ENCODE peak calls at places on chromosome 12, in seven cellular contexts. G is fibroblast of pulmonary artery, Z is neural progenitor cell, S is cardiac fibroblast, U is ascending aorta, W is AG04449, D is BJ. P is an unnamed sample.

GRCh38 chr12:101967506-101967905 is 90.1 kb downstream of the DRAM1 start:
- DNase-seq in G (no peak), Z (no peak), S (no peak), U (no peak), W (no peak), D (no peak), P (no peak)

GRCh38 chr12:74322792-74323191 is 214.8 kb upstream of the ATXN7L3B start:
- DNase-seq in G (no peak), Z (no peak), S (no peak), U (no peak), W (no peak), D (no peak), P (no peak)

GRCh38 chr12:75602111-75602510 is 90.7 kb upstream of the KRR1 start:
- DNase-seq in G (no peak), Z (no peak), S (no peak), U (no peak), W (no peak), D (no peak), P (no peak)

GRCh38 chr12:132837693-132838463 is 9.2 kb upstream of the GOLGA3 start:
- DNase-seq in G (no peak), Z (no peak), S (no peak), U (no peak), W (no peak), D (no peak), P (no peak)

GRCh38 chr12:95733156-95733825 is 57.3 kb downstream of the NTN4 start:
- DNase-seq in G (peak), Z (no peak), S (peak), U (no peak), W (peak), D (peak), P (no peak)

GRCh38 chr12:98579835-98580234 is 13.7 kb upstream of the SLC25A3 start:
- DNase-seq in G (no peak), Z (no peak), S (no peak), U (no peak), W (no peak), D (no peak), P (no peak)

GRCh38 chr12:106258226-106258625 is 10.4 kb upstream of the CKAP4 start:
- DNase-seq in G (no peak), Z (no peak), S (no peak), U (no peak), W (no peak), D (no peak), P (no peak)

GRCh38 chr12:130762319-130762675 is 46.2 kb upstream of the RIMBP2 start:
- DNase-seq in G (no peak), Z (no peak), S (no peak), U (no peak), W (no peak), D (no peak), P (no peak)

GRCh38 chr12:99393763-99394162 is 253.8 kb upstream of the GARIN6 start:
- DNase-seq in G (no peak), Z (no peak), S (no peak), U (no peak), W (no peak), D (no peak), P (no peak)

GRCh38 chr12:64373204-64373603 is 17.4 kb downstream of the C12orf56 start:
- DNase-seq in G (no peak), Z (no peak), S (no peak), U (no peak), W (no peak), D (no peak), P (no peak)

GRCh38 chr12:67545298-67545697 is 103.2 kb upstream of the DYRK2 start:
- DNase-seq in G (no peak), Z (no peak), S (no peak), U (no peak), W (no peak), D (no peak), P (no peak)

GRCh38 chr12:14326699-14327098 is 38.8 kb upstream of the ATF7IP start:
- DNase-seq in G (no peak), Z (no peak), S (no peak), U (no peak), W (no peak), D (peak), P (no peak)

GRCh38 chr12:22060261-22060660 is 14.2 kb downstream of the CMAS start:
- DNase-seq in G (no peak), Z (no peak), S (no peak), U (no peak), W (no peak), D (no peak), P (no peak)

GRCh38 chr12:39287817-39288216 is 155.1 kb downstream of the KIF21A start:
- DNase-seq in G (no peak), Z (no peak), S (no peak), U (no peak), W (no peak), D (no peak), P (no peak)
- TF ChIP-seq CTCF in G (no peak), Z (no peak), S (no peak), U (no peak), W (no peak), D (no peak), P (no peak)

GRCh38 chr12:24036438-24037204 is 87.2 kb upstream of the SOX5 start:
- DNase-seq in G (no peak), Z (no peak), S (no peak), U (no peak), W (no peak), D (no peak), P (no peak)

GRCh38 chr12:24034894-24035293 is 85.4 kb upstream of the SOX5 start:
- DNase-seq in G (no peak), Z (no peak), S (no peak), U (no peak), W (no peak), D (no peak), P (no peak)

GRCh38 chr12:24034160-24034559 is 84.7 kb upstream of the SOX5 start:
- DNase-seq in G (no peak), Z (peak), S (no peak), U (no peak), W (no peak), D (no peak), P (no peak)

GRCh38 chr12:24039113-24039525 is 89.6 kb upstream of the SOX5 start:
- DNase-seq in G (peak), Z (no peak), S (peak), U (no peak), W (peak), D (peak), P (peak)

DNA sequence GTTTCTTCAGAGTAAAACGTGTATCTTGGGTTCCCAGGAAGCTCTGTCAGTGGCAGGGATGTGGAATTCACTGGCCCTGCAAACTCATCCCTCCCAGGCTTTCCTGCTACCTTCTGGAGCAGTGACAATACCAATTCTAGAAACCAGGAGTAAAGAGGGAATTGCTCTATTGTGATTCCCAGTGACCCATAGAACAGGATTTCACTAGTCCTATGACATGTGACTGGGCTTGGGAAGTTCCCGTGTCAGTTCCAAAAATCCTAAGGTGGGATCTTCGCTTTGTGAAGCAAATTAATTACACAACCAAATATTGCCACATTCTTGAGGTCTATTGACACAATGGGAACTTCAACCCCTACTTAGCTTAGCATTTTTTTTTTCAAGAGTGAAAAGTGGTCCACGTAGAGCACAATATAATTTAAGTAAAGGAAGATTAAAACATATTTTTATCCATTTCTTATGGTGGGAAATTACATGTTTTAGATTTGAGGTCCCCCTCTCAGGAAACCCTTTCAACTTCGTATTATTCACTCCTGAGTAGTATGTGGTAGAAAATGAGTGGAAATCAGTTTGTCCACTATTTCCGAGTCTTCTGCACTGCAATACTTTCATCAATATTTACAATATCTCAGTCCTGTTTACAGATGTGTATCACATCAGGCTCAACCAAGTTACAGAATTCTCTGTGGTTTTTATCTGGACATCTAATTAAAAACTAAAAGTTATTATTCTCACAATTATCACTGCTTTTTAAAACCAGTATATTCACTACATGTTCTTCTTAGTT is 88.9 kb upstream of the SOX5 start:
- DNase-seq in G (peak), Z (peak), S (peak), U (no peak), W (no peak), D (no peak), P (no peak)
- TF ChIP-seq CTCF in G (no peak), Z (no peak), S (no peak), U (no peak), W (no peak), D (no peak), P (no peak)

DNA sequence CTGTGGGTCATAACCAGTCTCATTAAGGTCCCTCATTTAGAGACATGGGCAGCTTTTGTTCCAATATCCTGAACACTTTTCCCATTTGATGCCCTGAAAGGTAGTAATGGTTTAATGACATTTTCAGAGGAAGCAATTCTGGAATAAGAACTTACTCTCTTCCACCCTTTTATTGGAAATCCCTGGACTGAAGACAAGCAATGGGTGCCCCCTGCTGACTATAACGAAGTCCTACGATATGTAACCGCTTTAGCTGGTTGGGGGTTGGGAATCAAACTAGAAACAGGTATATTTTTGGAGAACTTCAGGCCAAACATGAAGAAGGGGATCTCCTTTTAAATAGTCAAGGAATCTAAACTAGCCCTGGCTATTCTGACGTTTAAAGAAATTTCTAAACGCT is 20.5 kb downstream of the SARNP start:
- DNase-seq in G (peak), Z (peak), S (peak), U (no peak), W (no peak), D (no peak), P (no peak)
- TF ChIP-seq CTCF in G (peak), Z (peak), S (peak), U (no peak), W (peak), D (peak), P (peak)

GRCh38 chr12:128671528-128672042 is 152.2 kb downstream of the SLC15A4 start:
- DNase-seq in G (no peak), Z (no peak), S (no peak), U (no peak), W (no peak), D (no peak), P (no peak)
- TF ChIP-seq CTCF in G (no peak), Z (peak), S (no peak), U (no peak), W (no peak), D (no peak), P (no peak)

GRCh38 chr12:19739195-19739776 is 300.0 kb downstream of the AEBP2 start:
- DNase-seq in G (peak), Z (peak), S (peak), U (no peak), W (no peak), D (no peak), P (peak)
- TF ChIP-seq CTCF in G (peak), Z (peak), S (peak), U (peak), W (peak), D (peak), P (peak)